ENCODE peak calls at places on chromosomes 1 and 21, in six cellular contexts. K, X, C, W, M and R are unnamed samples.

GRCh38 chr1:214086945-214087344 is 99.2 kb downstream of the PROX1 start:
- DNase-seq in W (no peak), M (no peak), K (no peak), X (no peak), C (peak), R (no peak)

GRCh38 chr1:72442251-72442650 is 159.9 kb upstream of the NEGR1 start:
- DNase-seq in X (no peak), C (no peak), M (no peak), K (no peak), W (no peak), R (no peak)

GRCh38 chr1:179921981-179922380 is 32.6 kb upstream of the CEP350 start:
- DNase-seq in W (no peak), C (peak), K (no peak), M (no peak), X (no peak), R (no peak)

GRCh38 chr1:150179867-150180266 is 30.2 kb downstream of the PLEKHO1 start:
- DNase-seq in W (no peak), K (no peak), X (no peak), C (no peak), M (no peak), R (no peak)

GRCh38 chr1:211762206-211762605 is 68.4 kb downstream of the LPGAT1 start:
- DNase-seq in M (no peak), K (no peak), W (no peak), X (no peak), C (no peak), R (no peak)

GRCh38 chr1:223887724-223888428 is 42.1 kb upstream of the TP53BP2 start:
- DNase-seq in W (no peak), M (peak), K (peak), X (peak), C (no peak), R (no peak)

GRCh38 chr1:23216771-23217420 is 406 bp downstream of the HTR1D start:
- DNase-seq in W (no peak), X (no peak), K (no peak), C (peak), M (no peak), R (no peak)

GRCh38 chr1:153937331-153937730 is 9.2 kb downstream of the DENND4B start:
- DNase-seq in X (no peak), C (no peak), W (no peak), K (no peak), M (no peak), R (no peak)

GRCh38 chr1:111882986-111883560 is 106.4 kb downstream of the KCND3 start:
- DNase-seq in K (no peak), M (no peak), W (no peak), X (no peak), C (no peak), R (no peak)

GRCh38 chr1:224929335-224930237 is at the start of gene DNAH14:
- DNase-seq in W (peak), X (peak), K (no peak), C (peak), M (peak), R (peak)

GRCh38 chr1:194164755-194165154 is 978.3 kb upstream of the B3GALT2 start:
- DNase-seq in K (no peak), W (no peak), C (no peak), X (no peak), M (no peak), R (no peak)

GRCh38 chr1:194161591-194161990 is 975.2 kb upstream of the B3GALT2 start:
- DNase-seq in M (no peak), C (no peak), W (no peak), X (no peak), K (no peak), R (no peak)

GRCh38 chr1:194155962-194156361 is 969.5 kb upstream of the B3GALT2 start:
- DNase-seq in K (no peak), X (no peak), C (no peak), M (no peak), W (no peak), R (no peak)

DNA sequence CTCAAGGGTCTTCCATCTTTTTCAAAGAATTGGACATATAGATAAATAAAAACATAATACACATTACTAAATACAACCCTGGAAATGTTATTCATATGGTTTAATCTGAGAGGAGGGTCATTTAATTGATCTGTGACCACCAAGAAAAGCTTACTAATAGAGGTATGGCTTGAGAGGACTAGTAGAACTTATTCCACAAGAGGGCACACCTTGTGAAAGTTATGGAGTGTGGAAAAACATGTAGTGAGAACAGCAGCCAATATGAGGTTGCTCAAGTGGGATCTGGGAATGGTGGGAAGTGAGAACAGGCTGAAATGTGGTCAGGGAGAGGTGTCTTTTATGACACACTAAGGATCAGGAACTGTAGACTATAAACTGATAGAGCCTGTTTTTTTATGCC is 973.5 kb upstream of the B3GALT2 start:
- DNase-seq in X (no peak), W (no peak), M (no peak), C (peak), K (no peak), R (no peak)
- TF ChIP-seq CTCF in X (no peak), W (no peak), M (no peak), C (peak), K (no peak), R (no peak)

GRCh38 chr1:210233495-210234253 is 1.1 kb downstream of the SERTAD4 start:
- DNase-seq in C (peak), M (no peak), W (peak), X (peak), K (peak), R (no peak)
- H3K4me3 ChIP-seq in C (peak), M (no peak), W (peak), X (peak), K (peak), R (peak)

GRCh38 chr1:226636847-226637096 is 88.2 kb downstream of the STUM start:
- DNase-seq in X (no peak), K (no peak), M (no peak), C (no peak), W (no peak), R (peak)

GRCh38 chr1:226635456-226635941 is 86.9 kb downstream of the STUM start:
- DNase-seq in C (no peak), X (peak), K (peak), M (no peak), W (peak), R (peak)

GRCh38 chr1:226638001-226638601 is 89.5 kb downstream of the STUM start:
- DNase-seq in M (no peak), C (no peak), K (peak), X (peak), W (peak), R (peak)

GRCh38 chr1:226638608-226639007 is 90.0 kb downstream of the STUM start:
- DNase-seq in M (no peak), C (no peak), K (peak), X (peak), W (peak), R (peak)

DNA sequence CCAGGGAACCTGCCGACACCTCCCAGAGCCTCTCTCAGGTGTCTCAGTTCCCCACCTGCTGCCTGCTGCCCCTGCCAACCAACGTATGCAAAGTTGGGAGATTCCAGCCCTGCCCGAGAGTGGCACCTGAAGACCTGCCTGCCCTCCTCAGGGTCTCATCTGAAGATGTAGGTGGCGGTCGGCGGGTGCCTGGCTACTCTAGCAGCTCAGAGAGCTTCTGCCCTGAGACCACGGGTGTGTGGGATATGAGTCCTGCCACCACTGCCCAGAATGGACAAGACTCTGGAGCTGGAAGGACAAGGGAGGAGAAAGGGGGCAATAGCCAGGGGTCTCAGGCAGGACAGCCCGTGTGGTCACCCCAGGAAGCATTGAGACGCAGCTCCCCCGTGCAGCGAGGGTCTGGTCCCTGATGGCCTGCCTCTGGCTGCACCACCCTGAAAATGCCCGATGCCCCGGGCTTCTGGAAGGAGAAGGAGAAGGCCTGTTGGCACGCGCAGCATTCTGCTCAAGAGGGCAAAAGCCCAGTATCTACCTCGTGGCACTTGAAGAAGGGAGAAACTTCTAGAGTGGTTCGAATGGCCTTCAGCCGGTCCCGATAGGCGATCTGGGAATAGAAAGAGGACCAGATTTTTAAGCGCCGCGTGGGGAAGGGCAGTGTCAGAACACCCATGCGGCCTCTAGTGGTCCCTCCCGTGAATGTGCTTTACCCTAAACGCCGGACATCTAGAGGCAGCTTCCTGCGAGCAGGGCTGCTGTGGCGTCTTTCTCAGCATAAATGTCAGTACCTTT is 88.8 kb downstream of the STUM start:
- DNase-seq in X (peak), K (peak), C (peak), W (no peak), M (no peak), R (no peak)
- TF ChIP-seq CTCF in X (no peak), K (peak), C (peak), W (peak), M (no peak), R (no peak)

DNA sequence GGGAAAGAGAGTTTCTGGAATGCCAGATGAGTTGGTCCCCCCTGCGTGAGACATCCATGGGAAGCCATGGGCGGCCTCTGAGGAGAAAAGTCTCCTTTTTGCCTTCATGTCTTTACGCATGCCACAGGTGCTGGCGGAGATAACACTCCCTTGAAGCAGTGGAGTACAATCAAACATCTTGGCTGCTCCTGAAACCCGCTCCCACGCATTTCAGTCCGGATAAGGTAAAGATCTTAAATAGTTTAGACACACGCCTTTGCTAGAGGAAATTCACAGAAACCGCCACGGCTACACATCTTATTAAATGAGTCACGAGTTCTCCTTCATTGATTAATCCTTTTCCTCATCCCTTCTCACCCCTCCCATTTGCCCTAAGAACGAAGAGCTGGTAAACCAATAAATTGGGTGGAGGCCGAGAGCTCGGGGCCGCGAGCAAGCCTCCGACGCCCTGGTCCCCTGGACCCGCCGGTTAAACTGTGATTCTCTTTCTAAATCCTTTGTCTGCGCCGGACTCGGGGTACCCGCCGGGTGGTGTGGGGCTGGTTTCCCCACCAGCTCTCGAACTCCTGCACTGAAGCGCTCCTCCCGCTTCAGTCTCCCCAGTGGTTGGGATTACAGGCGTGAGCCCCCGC is 6.6 kb upstream of the ZNF669 start:
- DNase-seq in K (no peak), M (no peak), C (peak), X (no peak), W (no peak), R (no peak)
- H3K4me3 ChIP-seq in K (peak), M (no peak), C (peak), X (peak), W (peak), R (peak)

DNA sequence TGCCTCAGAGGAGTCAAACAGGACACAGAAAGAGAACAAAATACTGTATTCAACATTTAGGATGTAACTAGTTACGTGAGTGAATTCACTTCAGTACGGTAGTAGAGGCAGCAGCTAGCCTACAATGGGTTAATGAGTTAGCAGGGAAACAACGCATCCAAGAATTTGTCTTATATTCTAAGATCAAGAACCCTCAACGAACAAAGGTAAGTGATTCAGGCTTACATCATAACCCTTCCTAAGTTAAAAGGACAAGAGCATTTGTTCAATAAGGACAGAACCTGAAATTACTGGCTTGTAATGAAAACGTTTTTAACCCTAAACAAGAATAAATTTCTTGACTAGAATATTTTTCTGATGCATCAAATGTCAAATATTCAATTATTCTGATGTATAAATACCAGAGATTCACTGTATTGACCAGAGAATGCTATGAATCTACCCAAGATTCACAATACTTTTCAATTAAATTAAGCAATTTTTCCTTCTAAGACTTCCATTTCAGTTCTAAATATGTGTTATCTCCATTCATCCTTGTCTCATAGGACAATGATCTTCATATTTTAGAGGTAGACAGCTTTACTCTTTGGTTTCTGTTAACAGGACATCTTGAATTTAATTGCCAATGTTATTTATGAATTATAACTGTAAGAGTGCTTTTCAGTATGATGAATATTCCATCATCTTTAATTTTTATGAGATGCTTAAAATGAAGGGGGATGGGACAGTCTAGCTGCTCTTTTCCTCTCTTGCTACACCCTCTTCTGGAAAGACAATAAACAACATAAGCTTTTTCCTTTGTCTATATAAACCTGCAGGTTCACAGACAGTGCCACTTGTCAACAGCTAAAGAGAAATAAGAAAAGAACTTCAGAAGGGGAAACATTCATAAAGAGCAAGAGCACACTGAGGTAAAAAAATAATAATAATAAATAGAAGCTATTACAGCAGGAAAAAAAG is 209.5 kb downstream of the SMYD3 start:
- DNase-seq in X (no peak), M (no peak), W (no peak), K (no peak), C (no peak), R (no peak)
- TF ChIP-seq CTCF in X (no peak), M (no peak), W (no peak), K (no peak), C (no peak), R (no peak)

GRCh38 chr1:192756847-192757246 is 52.0 kb upstream of the RGS2 start:
- DNase-seq in X (no peak), C (no peak), K (no peak), M (no peak), W (peak), R (no peak)
- H3K4me3 ChIP-seq in X (no peak), C (no peak), K (no peak), M (no peak), W (no peak), R (no peak)

GRCh38 chr21:29942033-29942432 is 2.2 kb upstream of the GRIK1 start:
- DNase-seq in X (no peak), C (no peak), W (no peak), M (no peak), K (no peak), R (no peak)

GRCh38 chr21:29947119-29947518 is 7.3 kb upstream of the GRIK1 start:
- DNase-seq in M (no peak), W (no peak), X (no peak), C (peak), K (no peak), R (no peak)

GRCh38 chr21:29940993-29941392 is 1.2 kb upstream of the GRIK1 start:
- DNase-seq in X (no peak), W (no peak), M (no peak), C (no peak), K (no peak), R (no peak)

GRCh38 chr21:29939859-29940245 is at the start of gene GRIK1:
- DNase-seq in K (no peak), M (no peak), X (no peak), W (no peak), C (peak), R (no peak)

GRCh38 chr21:29943885-29944284 is 4.1 kb upstream of the GRIK1 start:
- DNase-seq in W (no peak), K (no peak), X (no peak), M (peak), C (peak), R (no peak)
- TF ChIP-seq CTCF in W (no peak), K (no peak), X (no peak), M (no peak), C (peak), R (no peak)

GRCh38 chr1:2415801-2416208 is 3.4 kb upstream of the PEX10 start:
- DNase-seq in W (no peak), C (no peak), X (peak), K (no peak), M (peak), R (no peak)

GRCh38 chr1:2417833-2418225 is 5.5 kb upstream of the PEX10 start:
- DNase-seq in W (no peak), C (no peak), X (no peak), M (no peak), K (no peak), R (no peak)

GRCh38 chr1:2417083-2417832 is 4.9 kb upstream of the PEX10 start:
- DNase-seq in K (no peak), C (no peak), M (no peak), X (no peak), W (no peak), R (no peak)

GRCh38 chr1:2415337-2415736 is 3.0 kb upstream of the PEX10 start:
- DNase-seq in C (no peak), M (no peak), X (no peak), W (no peak), K (no peak), R (no peak)

DNA sequence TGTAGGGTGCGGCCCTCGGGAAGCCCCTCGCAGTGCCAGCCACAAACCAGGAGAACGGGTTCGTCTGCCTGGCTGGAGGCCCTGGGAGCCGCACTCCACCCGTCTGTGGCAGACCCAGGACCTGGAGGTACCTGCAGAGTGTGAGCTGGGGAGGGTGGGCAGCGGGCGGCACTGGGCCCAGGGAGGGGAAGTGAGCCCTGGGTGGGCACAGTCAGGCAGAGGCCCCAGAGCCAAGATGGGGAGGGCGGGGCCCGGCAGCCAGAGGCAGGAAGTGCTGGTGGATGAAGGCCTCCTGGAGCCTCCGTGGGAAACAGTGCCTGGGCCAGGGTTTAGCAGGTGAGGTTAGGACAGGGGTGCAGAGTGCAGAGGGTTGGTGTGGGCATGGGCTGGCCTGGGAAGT is 4.0 kb upstream of the PEX10 start:
- DNase-seq in K (no peak), W (no peak), M (no peak), C (no peak), X (peak), R (no peak)
- H3K4me3 ChIP-seq in K (no peak), W (no peak), M (peak), C (no peak), X (peak), R (no peak)

GRCh38 chr21:41612674-41613250 is 104.8 kb upstream of the TMPRSS2 start:
- DNase-seq in K (peak), W (peak), M (no peak), X (peak), C (peak), R (peak)

GRCh38 chr21:41611966-41612606 is 104.1 kb upstream of the TMPRSS2 start:
- DNase-seq in K (peak), C (peak), W (no peak), X (peak), M (peak), R (no peak)

GRCh38 chr21:41613421-41613998 is 105.6 kb upstream of the TMPRSS2 start:
- DNase-seq in X (no peak), C (no peak), M (no peak), W (no peak), K (no peak), R (no peak)

GRCh38 chr21:41611441-41611840 is 103.5 kb upstream of the TMPRSS2 start:
- DNase-seq in K (no peak), W (no peak), C (no peak), M (no peak), X (no peak), R (no peak)

GRCh38 chr21:41610042-41610839 is 102.3 kb upstream of the TMPRSS2 start:
- DNase-seq in X (peak), W (peak), K (peak), M (peak), C (peak), R (no peak)
- TF ChIP-seq CTCF in X (peak), W (peak), K (peak), M (peak), C (peak), R (no peak)